ENCODE peak calls at places on chromosomes 6 and 20, in eight cellular contexts. O, K, H, E, W, Y, L and S are unnamed samples.

GRCh38 chr20:51169813-51170212 is 146.9 kb upstream of the KCNG1 start:
- DNase-seq in O (no peak), K (no peak), E (no peak), H (no peak), L (no peak), Y (no peak), W (peak), S (no peak)

GRCh38 chr6:43766964-43767461 is 3.0 kb upstream of the VEGFA start:
- DNase-seq in Y (no peak), W (no peak), H (no peak), K (no peak), E (no peak), O (no peak), L (no peak), S (no peak)

GRCh38 chr6:84625510-84625909 is 138.9 kb downstream of the TBX18 start:
- DNase-seq in H (no peak), Y (no peak), L (no peak), W (no peak), K (no peak), E (no peak), O (no peak), S (no peak)

GRCh38 chr20:63495167-63495720 is 3.6 kb downstream of the EEF1A2 start:
- DNase-seq in H (no peak), E (no peak), L (no peak), K (no peak), Y (no peak), O (no peak), W (no peak), S (no peak)

GRCh38 chr20:56442381-56443365 is 25.8 kb upstream of the RTF2 start:
- DNase-seq in O (no peak), L (no peak), K (no peak), Y (no peak), E (peak), H (no peak), W (no peak), S (no peak)

GRCh38 chr20:58471161-58471834 is 43.9 kb downstream of the APCDD1L start:
- DNase-seq in H (no peak), L (no peak), W (no peak), K (no peak), E (no peak), O (peak), Y (no peak), S (no peak)

GRCh38 chr6:116405663-116406329 is 35.0 kb downstream of the DSE start:
- DNase-seq in L (no peak), O (no peak), H (peak), W (peak), K (no peak), Y (no peak), E (peak), S (no peak)

GRCh38 chr6:168885741-168886140 is 367.9 kb downstream of the THBS2 start:
- DNase-seq in H (no peak), O (no peak), E (no peak), W (no peak), K (no peak), Y (no peak), L (no peak), S (no peak)

GRCh38 chr6:154352898-154353585 is 3.6 kb downstream of the IPCEF1 start:
- DNase-seq in Y (no peak), E (peak), O (no peak), W (no peak), L (no peak), H (no peak), K (peak), S (peak)

GRCh38 chr6:129513471-129513870 is 196.5 kb downstream of the ARHGAP18 start:
- DNase-seq in W (no peak), K (no peak), O (no peak), Y (no peak), H (peak), L (no peak), E (no peak), S (no peak)

GRCh38 chr6:38261626-38262025 is 378.1 kb downstream of the BTBD9 start:
- DNase-seq in H (no peak), W (peak), E (no peak), L (no peak), O (no peak), K (no peak), Y (no peak), S (no peak)

GRCh38 chr6:85580104-85580877 is 13.4 kb downstream of the SNX14 start:
- DNase-seq in K (no peak), E (no peak), W (peak), H (no peak), O (no peak), L (no peak), Y (no peak), S (no peak)

GRCh38 chr6:105993769-105994521 is 92.2 kb upstream of the PRDM1 start:
- DNase-seq in W (peak), E (peak), O (peak), L (no peak), H (peak), Y (no peak), K (no peak), S (no peak)

GRCh38 chr20:21118138-21118537 is 7.7 kb upstream of the KIZ start:
- DNase-seq in K (no peak), E (no peak), H (no peak), L (no peak), Y (no peak), W (no peak), O (no peak), S (no peak)

GRCh38 chr6:128209771-128210170 is 308.9 kb upstream of the THEMIS start:
- DNase-seq in L (no peak), E (no peak), Y (no peak), K (no peak), O (no peak), H (peak), W (peak), S (no peak)

GRCh38 chr20:17969276-17969883 is 562 bp downstream of the MGME1 start:
- DNase-seq in O (no peak), L (no peak), Y (no peak), E (peak), W (peak), H (no peak), K (no peak), S (no peak)

GRCh38 chr6:7163661-7164071 is 55.9 kb downstream of the RREB1 start:
- DNase-seq in H (no peak), Y (no peak), K (no peak), E (no peak), O (no peak), L (no peak), W (no peak), S (no peak)